ENCODE peak calls at places on chromosomes 6 and 20, in six cellular contexts. One of them, this sample, is unnamed.

GRCh38 chr6:118784641-118785164 is 109.2 kb upstream of the ASF1A start:
- DNase-seq in stomach: no peak
- DNase-seq in ovary: peak
- DNase-seq in IMR-90: peak
- DNase-seq in uterus: peak
- DNase-seq in erythroblast: no peak
- DNase-seq in this sample: no peak

GRCh38 chr6:39114395-39114706 is 635 bp downstream of the SAYSD1 start:
- DNase-seq in stomach: no peak
- DNase-seq in ovary: no peak
- DNase-seq in IMR-90: no peak
- DNase-seq in uterus: no peak
- DNase-seq in erythroblast: no peak
- DNase-seq in this sample: no peak

GRCh38 chr6:166500246-166500645 is 86.2 kb downstream of the RAMACL start:
- DNase-seq in stomach: no peak
- DNase-seq in ovary: no peak
- DNase-seq in IMR-90: no peak
- DNase-seq in uterus: no peak
- DNase-seq in erythroblast: no peak
- DNase-seq in this sample: no peak

GRCh38 chr6:125066964-125067363 is 86.6 kb upstream of the TPD52L1 start:
- DNase-seq in stomach: no peak
- DNase-seq in ovary: no peak
- DNase-seq in IMR-90: peak
- DNase-seq in uterus: no peak
- DNase-seq in erythroblast: no peak
- DNase-seq in this sample: no peak

GRCh38 chr6:150207931-150208570 is 65.2 kb downstream of the PPP1R14C start:
- DNase-seq in stomach: no peak
- DNase-seq in ovary: no peak
- DNase-seq in IMR-90: peak
- DNase-seq in uterus: no peak
- DNase-seq in erythroblast: no peak
- DNase-seq in this sample: no peak

GRCh38 chr6:4599924-4600323 is 176.3 kb upstream of the CDYL start:
- DNase-seq in stomach: no peak
- DNase-seq in ovary: no peak
- DNase-seq in IMR-90: peak
- DNase-seq in uterus: no peak
- DNase-seq in erythroblast: no peak
- DNase-seq in this sample: no peak

GRCh38 chr6:72650081-72650745 is 28.3 kb downstream of the KCNQ5 start:
- DNase-seq in stomach: no peak
- DNase-seq in ovary: no peak
- DNase-seq in IMR-90: peak
- DNase-seq in uterus: no peak
- DNase-seq in erythroblast: no peak
- DNase-seq in this sample: no peak

GRCh38 chr6:158027590-158028285 is 46.1 kb downstream of the SYNJ2 start:
- DNase-seq in stomach: no peak
- DNase-seq in ovary: no peak
- DNase-seq in IMR-90: no peak
- DNase-seq in uterus: peak
- DNase-seq in erythroblast: no peak
- DNase-seq in this sample: no peak

GRCh38 chr6:111177131-111177530 is 89.8 kb downstream of the SLC16A10 start:
- DNase-seq in stomach: no peak
- DNase-seq in ovary: no peak
- DNase-seq in IMR-90: no peak
- DNase-seq in uterus: no peak
- DNase-seq in erythroblast: no peak
- DNase-seq in this sample: no peak

GRCh38 chr20:50304883-50305635 is 114.4 kb downstream of the CEBPB start:
- DNase-seq in stomach: peak
- DNase-seq in ovary: peak
- DNase-seq in IMR-90: peak
- DNase-seq in uterus: peak
- DNase-seq in erythroblast: no peak
- DNase-seq in this sample: no peak

GRCh38 chr6:169975701-169976100 is 224.3 kb downstream of the ERMARD start:
- DNase-seq in stomach: no peak
- DNase-seq in ovary: no peak
- DNase-seq in IMR-90: no peak
- DNase-seq in uterus: no peak
- DNase-seq in erythroblast: no peak
- DNase-seq in this sample: no peak

GRCh38 chr6:178119-178518 is 114.2 kb upstream of the DUSP22 start:
- DNase-seq in stomach: no peak
- DNase-seq in ovary: no peak
- DNase-seq in IMR-90: no peak
- DNase-seq in uterus: no peak
- DNase-seq in erythroblast: no peak
- DNase-seq in this sample: no peak

GRCh38 chr20:16013631-16014030 is 559.6 kb downstream of the KIF16B start:
- DNase-seq in stomach: no peak
- DNase-seq in ovary: no peak
- DNase-seq in IMR-90: no peak
- DNase-seq in uterus: no peak
- DNase-seq in erythroblast: no peak
- DNase-seq in this sample: no peak

GRCh38 chr20:58481541-58482021 is 33.6 kb downstream of the APCDD1L start:
- DNase-seq in stomach: peak
- DNase-seq in ovary: no peak
- DNase-seq in IMR-90: no peak
- DNase-seq in uterus: no peak
- DNase-seq in erythroblast: peak
- DNase-seq in this sample: no peak

GRCh38 chr6:155541976-155542375 is 86.3 kb upstream of the NOX3 start:
- DNase-seq in stomach: no peak
- DNase-seq in ovary: no peak
- DNase-seq in IMR-90: no peak
- DNase-seq in uterus: no peak
- DNase-seq in erythroblast: no peak
- DNase-seq in this sample: no peak

GRCh38 chr20:37846573-37846972 is 56.4 kb upstream of the VSTM2L start:
- DNase-seq in stomach: no peak
- DNase-seq in ovary: no peak
- DNase-seq in IMR-90: no peak
- DNase-seq in uterus: no peak
- DNase-seq in erythroblast: peak
- DNase-seq in this sample: no peak

GRCh38 chr6:125340946-125341345 is 39.2 kb upstream of the HDDC2 start:
- DNase-seq in stomach: no peak
- DNase-seq in ovary: no peak
- DNase-seq in IMR-90: no peak
- DNase-seq in uterus: no peak
- DNase-seq in erythroblast: no peak
- DNase-seq in this sample: no peak

GRCh38 chr6:162528538-162528937 is 199.0 kb downstream of the PRKN start:
- DNase-seq in stomach: no peak
- DNase-seq in ovary: no peak
- DNase-seq in IMR-90: no peak
- DNase-seq in uterus: no peak
- DNase-seq in erythroblast: no peak
- DNase-seq in this sample: no peak

GRCh38 chr20:49282584-49283171 is 4.8 kb upstream of the ZNFX1 start:
- DNase-seq in stomach: no peak
- DNase-seq in ovary: no peak
- DNase-seq in IMR-90: no peak
- DNase-seq in uterus: no peak
- DNase-seq in erythroblast: peak
- DNase-seq in this sample: no peak
- TF ChIP-seq POLR2A in stomach: no peak
- TF ChIP-seq POLR2A in ovary: no peak
- TF ChIP-seq POLR2A in IMR-90: peak
- TF ChIP-seq POLR2A in uterus: no peak
- TF ChIP-seq POLR2A in erythroblast: peak
- TF ChIP-seq POLR2A in this sample: peak

DNA sequence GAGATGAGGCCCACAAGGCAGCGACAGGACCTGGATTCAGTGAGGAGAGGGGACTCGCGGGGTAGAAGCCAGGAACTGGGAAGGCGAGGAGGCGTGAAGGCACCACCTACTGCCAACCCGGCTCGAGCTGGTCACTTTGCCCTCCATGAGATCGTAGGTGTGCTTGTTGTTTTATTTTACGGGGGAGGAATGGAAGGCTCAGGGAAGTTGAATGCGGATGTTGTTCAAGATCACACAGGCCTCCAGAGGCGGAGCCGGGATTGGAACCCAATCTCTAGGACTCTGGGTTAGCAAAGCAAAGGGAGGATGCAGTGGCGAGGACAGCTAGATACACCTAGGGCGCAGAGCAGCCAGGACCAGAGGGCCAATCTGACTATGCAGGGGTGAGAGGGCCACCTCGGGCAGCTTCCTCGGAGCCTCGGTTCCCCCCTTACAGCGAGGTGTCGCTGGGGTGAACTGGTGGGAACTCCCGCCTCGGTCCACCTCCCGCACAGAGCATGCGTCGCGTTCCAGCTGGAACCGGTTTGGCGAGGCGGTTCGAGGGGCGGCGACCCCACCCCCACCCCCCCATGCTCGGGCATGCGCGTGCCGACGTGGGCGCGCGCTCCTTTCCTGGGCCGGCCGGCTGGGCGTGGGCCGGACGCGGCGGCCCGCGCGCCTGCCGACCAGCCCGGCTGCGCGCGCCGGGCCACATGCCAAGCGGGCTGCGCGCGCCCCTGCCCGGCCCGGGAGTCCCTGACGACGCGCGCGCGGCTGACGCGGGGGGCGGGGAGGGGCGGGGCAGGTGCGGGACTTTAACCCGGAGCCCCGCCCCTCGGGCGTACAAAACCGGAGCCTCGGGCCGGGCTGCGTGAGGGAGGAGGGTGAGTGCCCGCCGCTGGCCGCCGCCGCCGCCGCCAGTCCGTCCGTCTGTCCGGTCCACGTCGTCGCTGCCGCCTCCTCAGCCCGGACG is 80.4 kb upstream of the MYL9 start:
- DNase-seq in stomach: peak
- DNase-seq in ovary: peak
- DNase-seq in IMR-90: peak
- DNase-seq in uterus: peak
- DNase-seq in erythroblast: peak
- DNase-seq in this sample: peak
- TF ChIP-seq POLR2A in stomach: peak
- TF ChIP-seq POLR2A in ovary: peak
- TF ChIP-seq POLR2A in IMR-90: peak
- TF ChIP-seq POLR2A in uterus: peak
- TF ChIP-seq POLR2A in erythroblast: peak
- TF ChIP-seq POLR2A in this sample: peak

DNA sequence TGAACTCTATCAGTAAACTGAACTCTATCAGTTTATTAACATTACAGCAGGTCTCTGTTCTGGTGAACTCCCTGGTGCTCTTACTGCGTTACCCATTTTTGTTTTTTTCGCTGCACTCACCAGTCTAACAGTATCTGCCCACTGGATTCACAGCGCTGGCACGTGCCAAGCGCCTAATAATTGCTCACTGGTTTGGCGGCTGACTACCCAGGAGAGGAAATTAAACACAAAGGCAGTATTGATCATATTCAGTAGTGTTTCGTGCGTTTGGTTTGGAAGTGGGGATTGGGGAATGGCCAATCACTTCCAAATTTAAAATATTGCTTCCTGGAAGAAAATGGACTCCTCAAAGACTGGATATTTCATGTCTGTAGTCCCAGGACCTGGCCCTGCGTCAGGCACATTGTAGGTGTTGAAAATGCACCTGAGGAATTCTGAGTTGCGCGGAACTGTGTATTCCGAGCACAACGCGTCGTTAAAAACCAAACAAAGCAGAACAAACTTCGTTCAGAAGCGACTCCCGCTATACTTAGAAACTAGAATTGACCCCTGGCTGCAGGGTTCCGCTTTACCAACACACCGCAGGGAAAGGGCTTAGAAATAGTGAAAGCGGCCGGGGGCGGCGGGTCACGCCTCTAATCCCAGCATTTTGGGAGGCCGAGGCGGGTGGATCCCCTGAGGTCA is 1.1 kb upstream of the RPS12 start:
- DNase-seq in stomach: no peak
- DNase-seq in ovary: peak
- DNase-seq in IMR-90: no peak
- DNase-seq in uterus: peak
- DNase-seq in erythroblast: peak
- DNase-seq in this sample: no peak
- TF ChIP-seq POLR2A in stomach: no peak
- TF ChIP-seq POLR2A in ovary: no peak
- TF ChIP-seq POLR2A in IMR-90: no peak
- TF ChIP-seq POLR2A in uterus: no peak
- TF ChIP-seq POLR2A in erythroblast: no peak
- TF ChIP-seq POLR2A in this sample: no peak

DNA sequence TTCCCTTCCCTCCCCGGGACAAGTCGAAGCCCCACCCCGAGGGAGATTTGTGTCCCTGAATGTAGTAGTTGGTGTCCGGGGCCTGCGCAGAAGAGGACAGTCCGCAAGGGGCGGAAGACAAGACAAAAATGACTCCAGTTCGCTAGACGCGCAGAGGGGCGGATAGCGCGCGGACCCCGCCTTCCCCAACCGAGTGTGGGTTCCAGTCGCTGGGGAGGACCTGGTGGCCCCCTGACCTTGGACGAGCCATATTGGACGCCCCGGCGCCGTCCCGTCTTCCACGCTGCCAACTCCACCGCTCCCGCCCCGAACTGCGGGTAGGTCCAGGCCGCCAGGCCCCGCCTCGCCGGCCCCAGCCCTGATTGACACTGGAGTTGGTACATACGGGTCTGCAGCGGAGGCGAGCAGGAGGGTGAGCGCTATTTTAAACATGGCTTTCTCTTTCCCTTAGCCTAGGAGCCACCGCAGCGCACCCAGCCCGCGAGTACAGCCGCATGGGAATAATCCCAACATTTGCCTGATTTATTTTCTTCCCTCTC is 802 bp downstream of the HMGN3 start:
- DNase-seq in stomach: peak
- DNase-seq in ovary: peak
- DNase-seq in IMR-90: peak
- DNase-seq in uterus: peak
- DNase-seq in erythroblast: peak
- DNase-seq in this sample: peak
- TF ChIP-seq POLR2A in stomach: peak
- TF ChIP-seq POLR2A in ovary: peak
- TF ChIP-seq POLR2A in IMR-90: peak
- TF ChIP-seq POLR2A in uterus: peak
- TF ChIP-seq POLR2A in erythroblast: peak
- TF ChIP-seq POLR2A in this sample: peak